ENCODE peak calls at places on chromosomes 4 and X, in ten cellular contexts. I, R, A, N, M, W, T, U, J and K are unnamed samples.

GRCh38 chr4:14168919-14169318 is 541.4 kb upstream of the BOD1L1 start:
- DNase-seq in I (peak; percentile 91), R (peak; percentile 60), A (peak; percentile 34), N (peak; percentile 68), M (peak; percentile 83), W (peak; percentile 7), T (no peak), U (no peak), J (no peak), K (no peak)

GRCh38 chr4:5451243-5451642 is 257.1 kb downstream of the EVC2 start:
- DNase-seq in I (no peak), R (no peak), A (no peak), N (no peak), M (no peak), W (no peak), T (no peak), U (no peak), J (no peak), K (no peak)

GRCh38 chrX:65420154-65420553 is 114.4 kb downstream of the LAS1L start:
- DNase-seq in I (no peak), R (no peak), A (no peak), N (no peak), M (no peak), W (no peak), T (no peak), U (no peak), J (no peak), K (no peak)

GRCh38 chr4:74654230-74654681 is 140.1 kb downstream of the BTC start:
- DNase-seq in I (peak; percentile 43), R (no peak), A (no peak), N (peak; percentile 53), M (no peak), W (peak; percentile 59), T (no peak), U (no peak), J (no peak), K (no peak)

GRCh38 chrX:75784689-75785491 is at the start of gene MAGEE2:
- DNase-seq in I (no peak), R (peak; percentile 15), A (no peak), N (no peak), M (no peak), W (no peak), T (no peak), U (peak; percentile 56), J (no peak), K (no peak)

GRCh38 chr4:102787096-102787867 is 26.5 kb upstream of the MANBA start:
- DNase-seq in I (peak; percentile 92), R (no peak), A (no peak), N (no peak), M (no peak), W (no peak), T (no peak), U (no peak), J (no peak), K (no peak)

GRCh38 chr4:56348582-56348981 is 38.7 kb downstream of the AASDH start:
- DNase-seq in I (no peak), R (no peak), A (no peak), N (no peak), M (no peak), W (no peak), T (no peak), U (no peak), J (no peak), K (no peak)

GRCh38 chrX:42530027-42530426 is 247.9 kb downstream of the PPP1R2C start:
- DNase-seq in I (peak; percentile 28), R (no peak), A (no peak), N (no peak), M (no peak), W (no peak), T (no peak), U (no peak), J (no peak), K (no peak)

DNA sequence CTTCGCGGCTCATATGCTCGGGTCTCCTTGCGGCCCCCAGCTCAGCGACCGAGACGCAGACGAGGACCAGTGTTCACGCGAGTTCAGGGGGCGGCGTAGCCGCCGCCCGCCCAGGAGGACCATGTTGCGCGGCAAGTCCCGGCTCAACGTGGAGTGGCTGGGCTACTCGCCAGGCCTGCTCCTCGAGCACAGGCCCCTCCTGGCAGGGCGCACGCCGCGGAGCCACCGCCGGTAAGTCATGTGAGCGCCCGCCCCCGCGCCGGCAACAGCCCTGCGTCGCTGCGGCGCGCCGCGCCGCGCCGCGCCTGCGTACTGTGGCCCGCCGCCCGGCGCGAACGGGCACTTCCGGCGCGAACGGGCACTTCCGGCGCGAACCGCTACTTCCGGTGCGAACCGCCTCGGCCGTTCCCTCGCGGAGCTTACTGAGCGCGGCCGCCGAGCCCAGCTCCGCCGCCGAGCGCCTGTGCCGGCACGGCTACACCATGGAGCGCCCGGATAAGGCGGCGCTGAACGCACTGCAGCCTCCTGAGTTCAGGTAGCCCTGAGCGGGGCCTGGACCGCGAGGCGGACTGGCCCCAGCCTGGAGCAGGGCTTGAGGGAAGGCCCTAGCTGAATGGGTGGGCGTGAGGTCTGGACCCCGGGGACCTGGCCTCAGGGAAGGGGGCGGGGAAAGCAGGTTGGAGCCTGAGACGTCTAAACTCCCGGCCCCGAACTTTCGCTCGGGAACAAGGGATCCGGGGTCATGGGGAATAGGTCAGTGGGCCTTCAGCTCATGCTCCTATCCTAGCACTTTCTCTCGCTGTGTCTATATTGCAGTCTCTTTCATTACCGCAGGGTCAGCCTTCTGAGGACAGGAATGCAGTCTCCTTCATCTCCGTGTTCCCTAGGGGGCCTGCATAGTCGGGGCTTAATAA is at the start of gene VMA21:
- DNase-seq in I (peak; percentile 82), R (peak; percentile 86), A (peak; percentile 79), N (peak; percentile 90), M (peak; percentile 88), W (peak; percentile 61), T (peak; percentile 90), U (peak; percentile 95), J (peak; percentile 17), K (peak; percentile 56)
- TF ChIP-seq POLR2A in I (peak; percentile 32), R (no peak), A (peak; percentile 26), N (peak; percentile 61), M (peak; percentile 47), W (peak; percentile 64), T (no peak), U (peak; percentile 23), J (peak; percentile 57), K (peak; percentile 67)

GRCh38 chr4:105146286-105147219 is at the start of gene TET2:
- DNase-seq in I (peak; percentile 87), R (peak; percentile 84), A (peak; percentile 60), N (peak; percentile 91), M (peak; percentile 81), W (peak; percentile 22), T (peak; percentile 82), U (peak; percentile 95), J (no peak), K (peak; percentile 51)
- TF ChIP-seq POLR2A in I (peak; percentile 82), R (no peak), A (peak; percentile 22), N (peak; percentile 54), M (peak; percentile 61), W (peak; percentile 43), T (no peak), U (peak; percentile 43), J (peak; percentile 32), K (peak; percentile 87)

GRCh38 chrX:387729-388128 is 1.0 kb upstream of the PPP2R3B start:
- DNase-seq in I (no peak), R (no peak), A (no peak), N (no peak), M (no peak), W (no peak), T (no peak), U (peak; percentile 84), J (no peak), K (no peak)

GRCh38 chrX:386239-386767 is 404 bp downstream of the PPP2R3B start:
- DNase-seq in I (no peak), R (no peak), A (no peak), N (no peak), M (no peak), W (no peak), T (no peak), U (peak; percentile 91), J (no peak), K (no peak)

GRCh38 chrX:384861-385260 is 1.8 kb downstream of the PPP2R3B start:
- DNase-seq in I (no peak), R (no peak), A (no peak), N (no peak), M (no peak), W (no peak), T (no peak), U (no peak), J (no peak), K (no peak)

GRCh38 chrX:389021-389441 is 2.3 kb upstream of the PPP2R3B start:
- DNase-seq in I (no peak), R (no peak), A (no peak), N (no peak), M (no peak), W (no peak), T (no peak), U (peak; percentile 78), J (no peak), K (no peak)

DNA sequence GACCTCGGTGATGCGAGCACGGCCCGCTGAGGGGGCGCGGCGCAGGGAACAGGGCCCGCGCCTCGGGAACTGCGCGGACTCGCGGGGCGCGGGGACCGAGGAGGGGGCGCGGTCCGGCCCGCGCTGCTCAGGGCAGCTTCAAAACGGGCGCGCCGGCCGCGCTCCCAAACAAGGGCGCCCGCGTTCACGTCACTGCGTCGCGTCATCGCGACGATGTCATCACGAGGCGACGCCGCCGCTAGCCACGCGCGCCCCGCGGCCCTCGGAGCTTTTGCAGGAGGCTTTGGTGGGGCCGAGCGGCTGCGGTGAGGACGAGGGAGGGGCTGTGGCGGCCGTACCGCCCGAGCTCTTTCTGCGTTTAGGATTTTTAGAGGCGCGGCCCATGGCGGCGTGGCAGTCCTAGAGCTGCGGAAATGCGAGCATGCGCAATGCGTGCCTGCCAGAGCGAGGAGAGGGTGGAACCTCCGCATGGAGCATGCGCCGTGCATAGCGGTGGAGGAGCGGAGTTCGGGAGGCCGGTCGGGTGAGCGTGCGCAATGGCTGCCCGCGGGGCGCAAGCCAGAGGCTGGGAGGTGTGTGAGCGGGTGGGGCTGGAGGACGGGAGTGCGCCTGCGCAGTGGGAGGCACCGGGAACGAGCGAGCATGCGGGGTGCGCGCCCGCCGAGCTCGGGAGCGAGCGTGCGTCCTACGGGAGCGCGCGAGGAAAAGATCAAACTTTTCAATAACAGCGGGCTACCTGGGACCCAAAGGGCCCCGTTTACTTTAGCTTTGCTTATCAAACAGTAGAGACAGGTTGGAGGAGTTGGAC is at the start of gene PPP2R3B:
- DNase-seq in I (peak; percentile 98), R (peak; percentile 98), A (peak; percentile 96), N (peak; percentile 99), M (peak; percentile 99), W (peak; percentile 99), T (peak; percentile 99), U (peak; percentile 100), J (peak; percentile 98), K (peak; percentile 99)
- TF ChIP-seq POLR2A in I (peak; percentile 90), R (no peak), A (no peak), N (peak; percentile 61), M (peak; percentile 55), W (peak; percentile 74), T (no peak), U (peak; percentile 87), J (peak; percentile 86), K (peak; percentile 74)

GRCh38 chrX:84712621-84713020 is 210.4 kb upstream of the HDX start:
- DNase-seq in I (no peak), R (no peak), A (no peak), N (no peak), M (no peak), W (no peak), T (no peak), U (no peak), J (no peak), K (no peak)

GRCh38 chrX:84710611-84711010 is 208.4 kb upstream of the HDX start:
- DNase-seq in I (no peak), R (no peak), A (no peak), N (no peak), M (no peak), W (no peak), T (no peak), U (no peak), J (no peak), K (no peak)

GRCh38 chrX:84709987-84710386 is 207.7 kb upstream of the HDX start:
- DNase-seq in I (no peak), R (no peak), A (no peak), N (no peak), M (no peak), W (no peak), T (no peak), U (no peak), J (no peak), K (no peak)

GRCh38 chrX:84717344-84717743 is 215.1 kb upstream of the HDX start:
- DNase-seq in I (no peak), R (no peak), A (no peak), N (no peak), M (no peak), W (no peak), T (no peak), U (no peak), J (no peak), K (no peak)

GRCh38 chrX:84715315-84715714 is 213.1 kb upstream of the HDX start:
- DNase-seq in I (no peak), R (no peak), A (no peak), N (no peak), M (no peak), W (no peak), T (no peak), U (no peak), J (no peak), K (no peak)
- TF ChIP-seq POLR2A in I (no peak), R (no peak), A (no peak), N (no peak), M (no peak), W (no peak), T (no peak), U (no peak), J (no peak), K (no peak)